ENCODE peak calls at places on chromosomes 1 and 21, in five cellular contexts. K is K562, Z is tibial nerve, U is H1, O is transverse colon. Y is an unnamed sample.
A peak's percentile ranks its signal among the peaks of the same experiment; 100 is the strongest.

GRCh38 chr1:106526650-106527049 is 529.8 kb upstream of the PRMT6 start:
- DNase-seq in K (no peak), Z (no peak), U (no peak), O (no peak), Y (no peak)

GRCh38 chr1:79497193-79497773 is 490.8 kb upstream of the ADGRL4 start:
- DNase-seq in K (peak; percentile 30), Z (no peak), U (no peak), O (no peak), Y (no peak)

GRCh38 chr1:162033445-162033844 is 9.8 kb upstream of the OLFML2B start:
- DNase-seq in K (no peak), Z (no peak), U (no peak), O (no peak), Y (no peak)

GRCh38 chr21:39009587-39010225 is 173.5 kb downstream of the PSMG1 start:
- DNase-seq in K (no peak), Z (no peak), U (no peak), O (no peak), Y (no peak)

GRCh38 chr1:102628008-102628736 is 480.1 kb downstream of the COL11A1 start:
- DNase-seq in K (no peak), Z (no peak), U (no peak), O (no peak), Y (no peak)

GRCh38 chr1:89523597-89524368 is 846 bp upstream of the LRRC8B start:
- DNase-seq in K (peak; percentile 34), Z (no peak), U (peak; percentile 34), O (peak; percentile 61), Y (no peak)

GRCh38 chr1:119873166-119874025 is 22.9 kb downstream of the ADAM30 start:
- DNase-seq in K (no peak), Z (peak; percentile 53), U (no peak), O (no peak), Y (peak; percentile 26)

GRCh38 chr1:53559391-53559815 is 100.2 kb downstream of the DMRTB1 start:
- DNase-seq in K (no peak), Z (no peak), U (no peak), O (peak; percentile 3), Y (peak; percentile 6)

GRCh38 chr1:231591466-231591865 is 35.1 kb upstream of the DISC1 start:
- DNase-seq in K (no peak), Z (no peak), U (no peak), O (no peak), Y (no peak)

GRCh38 chr1:67299296-67299695 is 8.4 kb upstream of the IL12RB2 start:
- DNase-seq in K (no peak), Z (no peak), U (no peak), O (no peak), Y (no peak)

GRCh38 chr21:15415541-15416261 is 314.1 kb upstream of the USP25 start:
- DNase-seq in K (no peak), Z (peak; percentile 28), U (no peak), O (no peak), Y (no peak)

GRCh38 chr1:47507921-47508894 is 70.4 kb downstream of the FOXD2 start:
- DNase-seq in K (peak; percentile 64), Z (no peak), U (no peak), O (peak; percentile 42), Y (no peak)

GRCh38 chr1:201503397-201504176 is 3.3 kb downstream of the CSRP1 start:
- DNase-seq in K (no peak), Z (no peak), U (peak; percentile 54), O (peak; percentile 47), Y (peak; percentile 74)

GRCh38 chr1:41980872-41981653 is 62.3 kb upstream of the HIVEP3 start:
- DNase-seq in K (no peak), Z (no peak), U (no peak), O (no peak), Y (no peak)

GRCh38 chr1:2212167-2212541 is 16.0 kb upstream of the SKI start:
- DNase-seq in K (no peak), Z (no peak), U (no peak), O (peak; percentile 16), Y (no peak)

GRCh38 chr1:230744382-230744781 is 2.8 kb upstream of the CAPN9 start:
- DNase-seq in K (no peak), Z (no peak), U (no peak), O (no peak), Y (no peak)

GRCh38 chr1:168084396-168085231 is 52.1 kb downstream of the GPR161 start:
- DNase-seq in K (peak; percentile 90), Z (peak; percentile 40), U (peak; percentile 56), O (peak; percentile 55), Y (peak; percentile 74)

GRCh38 chr21:45056505-45056904 is 17.9 kb upstream of the ADARB1 start:
- DNase-seq in K (no peak), Z (no peak), U (no peak), O (no peak), Y (no peak)

GRCh38 chr1:13855554-13855953 is 155.6 kb downstream of the PRDM2 start:
- DNase-seq in K (no peak), Z (no peak), U (no peak), O (no peak), Y (no peak)

GRCh38 chr1:21903638-21904474 is 33.3 kb downstream of the HSPG2 start:
- DNase-seq in K (no peak), Z (no peak), U (no peak), O (no peak), Y (no peak)

GRCh38 chr1:21907079-21907418 is 30.1 kb downstream of the HSPG2 start:
- DNase-seq in K (no peak), Z (no peak), U (no peak), O (no peak), Y (no peak)

GRCh38 chr1:21906173-21907078 is 30.7 kb downstream of the HSPG2 start:
- DNase-seq in K (peak; percentile 85), Z (peak; percentile 82), U (no peak), O (no peak), Y (peak; percentile 65)

GRCh38 chr1:21904475-21904724 is 32.7 kb downstream of the HSPG2 start:
- DNase-seq in K (peak; percentile 38), Z (no peak), U (no peak), O (peak; percentile 85), Y (no peak)

GRCh38 chr1:21904725-21905520 is 32.2 kb downstream of the HSPG2 start:
- DNase-seq in K (peak; percentile 93), Z (no peak), U (no peak), O (peak; percentile 82), Y (no peak)
- TF ChIP-seq EP300 in K (peak; percentile 100), Z (peak; percentile 57), U (no peak), O (peak; percentile 61), Y (no peak)

GRCh38 chr1:197923013-197923412 is 5.8 kb downstream of the LHX9 start:
- DNase-seq in K (no peak), Z (no peak), U (no peak), O (no peak), Y (no peak)

GRCh38 chr1:197921235-197922069 is 4.3 kb downstream of the LHX9 start:
- DNase-seq in K (no peak), Z (no peak), U (no peak), O (peak; percentile 46), Y (peak; percentile 24)

GRCh38 chr1:197922070-197922390 is 4.9 kb downstream of the LHX9 start:
- DNase-seq in K (no peak), Z (no peak), U (no peak), O (no peak), Y (no peak)

GRCh38 chr1:197927908-197928665 is 10.9 kb downstream of the LHX9 start:
- DNase-seq in K (no peak), Z (no peak), U (no peak), O (no peak), Y (no peak)

DNA sequence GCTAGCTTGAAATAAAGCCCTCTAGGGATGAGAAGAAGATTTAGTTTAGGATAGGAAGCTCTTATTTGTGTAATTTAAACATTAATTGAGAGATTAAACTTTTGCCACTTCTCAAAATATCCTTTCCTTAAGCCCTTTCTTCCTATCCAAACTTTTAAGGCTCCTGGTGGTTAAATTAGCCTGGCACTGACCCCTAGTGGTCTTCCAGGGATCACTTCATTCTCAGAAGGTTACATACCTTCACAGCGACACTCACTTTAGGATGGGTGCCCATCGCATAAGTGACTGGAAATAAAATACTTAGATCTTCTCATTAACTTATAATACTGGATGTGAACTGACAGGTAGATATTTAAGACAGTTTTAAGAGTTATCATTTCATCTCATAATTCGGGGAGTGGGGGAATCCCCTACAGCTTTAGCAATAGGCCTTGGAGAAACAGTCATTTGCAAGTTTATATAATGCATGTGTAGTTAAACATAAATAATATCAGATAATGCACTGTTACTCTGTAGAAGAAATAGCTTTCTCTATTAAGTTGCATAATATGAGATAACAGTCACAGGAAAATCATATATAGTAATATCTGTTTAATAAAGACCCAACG is 7.4 kb downstream of the LHX9 start:
- DNase-seq in K (peak; percentile 65), Z (peak; percentile 53), U (no peak), O (no peak), Y (peak; percentile 45)
- H3K27me3 ChIP-seq in K (peaks cover 26% of the 10 kb centered on the region), Z (peaks cover 74% of the 10 kb centered on the region), U (peaks cover 35% of the 10 kb centered on the region), O (peaks cover 91% of the 10 kb centered on the region), Y (no peaks in the 10 kb centered on the region)

DNA sequence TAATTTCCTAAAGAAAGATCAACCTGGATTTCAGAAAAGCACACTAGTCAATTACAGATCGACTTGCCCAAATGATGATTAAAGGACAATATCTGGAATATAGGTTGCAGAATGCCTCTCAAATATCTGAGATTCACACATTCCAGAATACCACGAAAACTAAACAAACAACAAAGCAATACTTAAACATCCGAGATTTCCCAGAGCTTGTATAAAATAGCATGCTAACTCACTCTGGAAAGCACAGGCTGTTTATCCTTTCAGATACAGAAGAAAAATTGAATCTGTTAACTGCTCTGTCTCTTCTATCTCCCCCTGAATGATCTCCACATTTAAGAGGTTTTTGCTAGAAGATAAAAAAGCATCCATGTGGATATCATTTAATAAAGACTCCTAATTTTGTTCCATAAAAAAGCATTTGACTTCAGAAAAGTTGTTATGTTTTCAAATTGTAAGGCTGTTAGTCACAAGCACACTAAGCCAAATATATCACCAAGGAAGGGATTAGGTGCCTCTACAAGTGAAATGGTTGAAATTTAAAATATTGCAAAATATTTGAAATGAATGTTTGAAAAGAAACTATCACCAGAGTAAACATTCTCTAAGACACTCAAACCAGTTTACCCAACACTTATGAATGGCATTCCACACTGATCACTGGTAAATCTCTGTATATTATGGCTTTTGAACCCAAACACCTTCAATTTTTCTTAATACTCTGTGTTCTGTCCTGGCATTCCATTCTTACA is 865.1 kb upstream of the ADAMTS5 start:
- DNase-seq in K (no peak), Z (no peak), U (no peak), O (no peak), Y (no peak)
- H3K27ac ChIP-seq in K (no peak overlapping the region), Z (no peak overlapping the region), U (no peak overlapping the region), O (no peak overlapping the region), Y (no peak overlapping the region)

GRCh38 chr1:179954494-179955317 is at the start of gene CEP350:
- DNase-seq in K (peak; percentile 93), Z (peak; percentile 97), U (peak; percentile 97), O (peak; percentile 99), Y (peak; percentile 98)
- TF ChIP-seq EP300 in K (no peak), Z (peak; percentile 99), U (peak; percentile 37), O (no peak), Y (no peak)

GRCh38 chr1:61247881-61248752 is 165.8 kb downstream of the NFIA start:
- DNase-seq in K (no peak), Z (no peak), U (no peak), O (no peak), Y (no peak)

GRCh38 chr1:61241864-61242472 is 159.6 kb downstream of the NFIA start:
- DNase-seq in K (no peak), Z (no peak), U (no peak), O (no peak), Y (no peak)

GRCh38 chr1:61246001-61246400 is 163.6 kb downstream of the NFIA start:
- DNase-seq in K (no peak), Z (no peak), U (no peak), O (no peak), Y (no peak)

GRCh38 chr1:61244114-61244513 is 161.8 kb downstream of the NFIA start:
- DNase-seq in K (no peak), Z (no peak), U (no peak), O (no peak), Y (no peak)

GRCh38 chr1:61247051-61247854 is 164.9 kb downstream of the NFIA start:
- DNase-seq in K (no peak), Z (no peak), U (no peak), O (no peak), Y (no peak)
- H3K27me3 ChIP-seq in K (no peaks in the 10 kb centered on the region), Z (no peaks in the 10 kb centered on the region), U (no peaks in the 10 kb centered on the region), O (no peaks in the 10 kb centered on the region), Y (no peaks in the 10 kb centered on the region)